ENCODE peak calls at places on chromosomes 6 and 20, in four cellular contexts. E, P, Y and M are unnamed samples.

GRCh38 chr6:157019115-157019628 is 242.0 kb downstream of the ARID1B start:
- DNase-seq in E (no peak), P (no peak), Y (peak; percentile 64), M (no peak)

GRCh38 chr6:148263010-148263409 is 79.6 kb upstream of the SASH1 start:
- DNase-seq in P (no peak), E (no peak), Y (no peak), M (no peak)

GRCh38 chr20:63534831-63535651 is 2.1 kb downstream of the PTK6 start:
- DNase-seq in Y (peak; percentile 33), P (no peak), E (peak; percentile 5), M (peak; percentile 54)

GRCh38 chr6:72464791-72465691 is 156.8 kb upstream of the KCNQ5 start:
- DNase-seq in E (no peak), Y (peak; percentile 10), P (peak; percentile 49), M (no peak)

GRCh38 chr6:64714073-64714472 is 993.0 kb downstream of the EYS start:
- DNase-seq in E (no peak), P (no peak), Y (no peak), M (no peak)

GRCh38 chr6:78700997-78701396 is 166.4 kb upstream of the IRAK1BP1 start:
- DNase-seq in Y (no peak), E (no peak), P (no peak), M (no peak)

GRCh38 chr6:82182756-82183155 is 64.8 kb downstream of the IBTK start:
- DNase-seq in P (no peak), Y (no peak), E (no peak), M (no peak)

GRCh38 chr6:37643851-37644672 is 53.6 kb downstream of the MDGA1 start:
- DNase-seq in E (no peak), Y (no peak), P (no peak), M (no peak)

GRCh38 chr20:10611357-10611756 is 62.4 kb downstream of the JAG1 start:
- DNase-seq in E (peak; percentile 63), P (no peak), Y (peak; percentile 22), M (no peak)

GRCh38 chr6:89566930-89567634 is 71.5 kb downstream of the LYRM2 start:
- DNase-seq in Y (no peak), P (no peak), E (no peak), M (no peak)

GRCh38 chr20:36060676-36061075 is 92.3 kb downstream of the CNBD2 start:
- DNase-seq in P (no peak), E (no peak), Y (no peak), M (no peak)

GRCh38 chr20:50737352-50737751 is 6.0 kb downstream of the PARD6B start:
- DNase-seq in Y (no peak), E (no peak), P (no peak), M (no peak)

GRCh38 chr6:52231411-52232127 is 12.7 kb downstream of the IL17F start:
- DNase-seq in E (no peak), Y (no peak), P (no peak), M (no peak)

GRCh38 chr6:89066929-89067646 is 13.5 kb upstream of the PNRC1 start:
- DNase-seq in P (no peak), E (no peak), Y (no peak), M (no peak)

GRCh38 chr20:44412402-44413144 is 57.1 kb downstream of the HNF4A start:
- DNase-seq in E (no peak), P (no peak), Y (no peak), M (no peak)

GRCh38 chr6:42012501-42013133 is 37.7 kb upstream of the TAF8 start:
- DNase-seq in Y (no peak), P (no peak), E (no peak), M (no peak)

GRCh38 chr6:722077-722524 is 29.2 kb upstream of the EXOC2 start:
- DNase-seq in Y (peak; percentile 76), P (peak; percentile 63), E (peak; percentile 81), M (peak; percentile 87)

GRCh38 chr6:129203190-129203900 is 320.4 kb downstream of the LAMA2 start:
- DNase-seq in P (no peak), E (no peak), Y (no peak), M (no peak)

GRCh38 chr20:44598413-44599290 is 16.3 kb downstream of the PKIG start:
- DNase-seq in E (no peak), P (no peak), Y (no peak), M (no peak)

GRCh38 chr6:11366183-11366933 is 133.9 kb upstream of the NEDD9 start:
- DNase-seq in E (no peak), P (no peak), Y (no peak), M (no peak)

GRCh38 chr20:33940701-33941100 is 53.0 kb upstream of the RALY start:
- DNase-seq in P (no peak), Y (no peak), E (no peak), M (no peak)

GRCh38 chr20:54168961-54169862 is 4.6 kb downstream of the CYP24A1 start:
- DNase-seq in Y (no peak), E (no peak), P (no peak), M (no peak)

GRCh38 chr6:89348372-89348771 is 4.2 kb downstream of the UBE2J1 start:
- DNase-seq in P (no peak), E (no peak), Y (no peak), M (no peak)